ENCODE peak calls at places on chromosomes 4 and X, in four cellular contexts. Y is uterus, P is upper lobe of right lung, U is Peyer's patch. B is an unnamed sample.

GRCh38 chr4:29560452-29560851 is 1159.7 kb upstream of the PCDH7 start:
- DNase-seq in P (no peak), Y (no peak), U (no peak), B (no peak)

GRCh38 chr4:7499661-7500060 is 64.9 kb upstream of the PSAPL1 start:
- DNase-seq in U (no peak), P (no peak), Y (no peak), B (no peak)

GRCh38 chr4:156291317-156291716 is 337.7 kb upstream of the CTSO start:
- DNase-seq in P (no peak), U (no peak), Y (no peak), B (no peak)

GRCh38 chr4:102527695-102528094 is 26.5 kb downstream of the NFKB1 start:
- DNase-seq in U (no peak), P (no peak), Y (no peak), B (no peak)

GRCh38 chr4:18842431-18842830 is 820.9 kb upstream of the LCORL start:
- DNase-seq in Y (no peak), U (no peak), P (no peak), B (no peak)

GRCh38 chr4:181799670-181800069 is 443.5 kb upstream of the TENM3 start:
- DNase-seq in Y (no peak), P (no peak), U (no peak), B (no peak)

GRCh38 chr4:139550724-139551429 is 5.1 kb downstream of the SETD7 start:
- DNase-seq in P (no peak), Y (peak; percentile 55), U (no peak), B (peak; percentile 23)

GRCh38 chr4:175536852-175537453 is 275.1 kb downstream of the GPM6A start:
- DNase-seq in U (no peak), P (no peak), Y (no peak), B (no peak)

GRCh38 chr4:130090427-130090826 is 994.5 kb downstream of the C4orf33 start:
- DNase-seq in P (peak; percentile 59), U (no peak), Y (no peak), B (no peak)

GRCh38 chr4:10951306-10951705 is 266.7 kb upstream of the CLNK start:
- DNase-seq in P (no peak), Y (no peak), U (no peak), B (no peak)

GRCh38 chr4:42396361-42397255 is 680 bp upstream of the SHISA3 start:
- DNase-seq in Y (no peak), U (no peak), P (no peak), B (no peak)

GRCh38 chr4:183249854-183250253 is 70.2 kb downstream of the CLDN22 start:
- DNase-seq in Y (no peak), U (no peak), P (no peak), B (no peak)

GRCh38 chr4:185810746-185811508 is 1.1 kb downstream of the SORBS2 start:
- DNase-seq in U (no peak), P (no peak), Y (no peak), B (no peak)

GRCh38 chrX:45295587-45295986 is 94.9 kb upstream of the DIPK2B start:
- DNase-seq in U (no peak), P (no peak), Y (peak; percentile 22), B (peak; percentile 59)

GRCh38 chrX:9160698-9161329 is 126.9 kb upstream of the FAM9B start:
- DNase-seq in U (no peak), Y (no peak), P (no peak), B (no peak)

GRCh38 chrX:30735839-30736238 is 82.6 kb downstream of the GK start:
- DNase-seq in Y (peak; percentile 31), P (no peak), U (peak; percentile 56), B (peak; percentile 68)

GRCh38 chr4:119678761-119679160 is 50.2 kb upstream of the PDE5A start:
- DNase-seq in P (no peak), U (no peak), Y (no peak), B (no peak)

GRCh38 chr4:176902710-176903323 is 110.1 kb upstream of the VEGFC start:
- DNase-seq in P (no peak), Y (no peak), U (no peak), B (no peak)

GRCh38 chr4:118745357-118745756 is 60.2 kb downstream of the METTL14 start:
- DNase-seq in Y (no peak), U (no peak), P (no peak), B (no peak)

GRCh38 chr4:81786063-81786763 is 314.5 kb upstream of the RASGEF1B start:
- DNase-seq in P (no peak), U (no peak), Y (no peak), B (peak; percentile 42)

GRCh38 chr4:119733431-119733830 is 104.8 kb upstream of the PDE5A start:
- DNase-seq in P (no peak), Y (no peak), U (no peak), B (no peak)

GRCh38 chr4:122874194-122874593 is 47.6 kb downstream of the FGF2 start:
- DNase-seq in Y (no peak), U (no peak), P (no peak), B (no peak)

GRCh38 chr4:5082381-5082780 is 31.1 kb downstream of the STK32B start:
- DNase-seq in P (no peak), Y (no peak), U (no peak), B (no peak)

GRCh38 chr4:37628977-37629609 is 57.1 kb downstream of the RELL1 start:
- DNase-seq in U (no peak), Y (peak; percentile 54), P (no peak), B (no peak)

GRCh38 chrX:50448565-50448964 is 22.1 kb downstream of the DGKK start:
- DNase-seq in P (no peak), U (no peak), Y (no peak), B (peak; percentile 52)

GRCh38 chr4:87322754-87323153 is at the start of gene HSD17B13:
- DNase-seq in Y (no peak), U (no peak), P (no peak), B (no peak)

GRCh38 chr4:78205601-78206000 is 148.5 kb downstream of the FRAS1 start:
- DNase-seq in U (no peak), Y (no peak), P (no peak), B (no peak)

GRCh38 chrX:9677098-9677739 is 88.4 kb downstream of the GPR143 start:
- DNase-seq in P (no peak), Y (peak; percentile 29), U (no peak), B (peak; percentile 70)

GRCh38 chr4:19346636-19347035 is 905.1 kb upstream of the SLIT2 start:
- DNase-seq in P (no peak), Y (no peak), U (no peak), B (no peak)

DNA sequence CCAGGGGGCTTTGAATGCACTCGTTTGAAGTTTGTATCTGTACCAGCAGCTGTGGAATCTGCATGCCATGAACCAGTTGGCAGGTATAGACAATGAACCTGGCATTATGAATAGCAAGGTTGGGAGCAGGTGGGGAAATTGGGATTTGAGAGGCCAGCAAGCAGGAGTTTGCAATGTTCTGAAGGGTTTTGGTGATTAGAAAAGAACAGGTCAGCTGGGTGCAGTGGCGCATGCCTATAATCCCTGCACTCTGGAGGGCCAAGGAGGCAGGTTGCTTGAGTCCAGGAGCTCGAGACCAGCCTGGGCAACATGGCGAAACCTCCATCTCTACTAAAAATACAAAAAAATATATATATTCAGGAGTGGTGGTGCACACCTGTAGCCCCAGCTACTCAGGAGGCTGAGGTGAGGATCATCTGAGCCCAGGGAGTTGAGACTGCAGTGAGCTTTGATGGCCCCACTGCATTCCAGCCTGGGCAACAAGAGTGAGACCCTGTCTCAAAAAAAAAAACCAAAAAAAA is 64.0 kb downstream of the TSC22D3 start:
- DNase-seq in U (no peak), P (no peak), Y (peak; percentile 21), B (no peak)
- H3K4me3 ChIP-seq in U (no peak overlapping the region), P (no peak overlapping the region), Y (no peak overlapping the region), B (no peak overlapping the region)

GRCh38 chrX:54325077-54325476 is 32.8 kb downstream of the WNK3 start:
- DNase-seq in P (no peak), Y (no peak), U (no peak), B (no peak)
- H3K36me3 ChIP-seq in P (no peaks in the 10 kb centered on the region), Y (no peaks in the 10 kb centered on the region), U (no peaks in the 10 kb centered on the region), B (no peaks in the 10 kb centered on the region)

DNA sequence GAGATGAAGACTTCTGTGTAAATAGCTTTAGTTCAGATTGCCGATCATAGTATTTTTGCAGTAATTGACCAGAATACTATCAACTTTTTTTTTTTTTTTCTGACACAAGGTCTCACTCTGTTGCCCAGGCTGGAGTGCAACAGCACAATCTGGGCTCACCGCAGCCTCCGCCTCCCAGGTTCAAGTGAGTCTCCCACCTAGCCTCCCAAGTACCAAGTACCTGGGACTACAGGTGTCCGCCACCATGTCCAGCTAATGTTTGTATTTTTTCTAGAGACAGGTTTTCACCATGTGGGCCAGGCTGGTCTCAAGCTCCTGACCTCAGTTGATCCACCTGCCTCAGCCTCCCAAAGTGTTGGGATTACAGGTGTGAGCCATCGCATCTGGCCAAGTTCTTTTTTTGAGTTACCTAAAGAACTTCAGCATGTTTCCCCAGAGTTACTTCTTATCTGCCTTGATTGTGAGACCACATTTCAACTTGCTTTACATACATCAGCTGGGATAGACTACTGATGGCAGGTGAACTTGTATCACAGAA is 2.8 kb downstream of the UGDH start:
- DNase-seq in Y (no peak), U (no peak), P (no peak), B (no peak)
- H3K4me3 ChIP-seq in Y (no peak overlapping the region), U (no peak overlapping the region), P (no peak overlapping the region), B (no peak overlapping the region)

DNA sequence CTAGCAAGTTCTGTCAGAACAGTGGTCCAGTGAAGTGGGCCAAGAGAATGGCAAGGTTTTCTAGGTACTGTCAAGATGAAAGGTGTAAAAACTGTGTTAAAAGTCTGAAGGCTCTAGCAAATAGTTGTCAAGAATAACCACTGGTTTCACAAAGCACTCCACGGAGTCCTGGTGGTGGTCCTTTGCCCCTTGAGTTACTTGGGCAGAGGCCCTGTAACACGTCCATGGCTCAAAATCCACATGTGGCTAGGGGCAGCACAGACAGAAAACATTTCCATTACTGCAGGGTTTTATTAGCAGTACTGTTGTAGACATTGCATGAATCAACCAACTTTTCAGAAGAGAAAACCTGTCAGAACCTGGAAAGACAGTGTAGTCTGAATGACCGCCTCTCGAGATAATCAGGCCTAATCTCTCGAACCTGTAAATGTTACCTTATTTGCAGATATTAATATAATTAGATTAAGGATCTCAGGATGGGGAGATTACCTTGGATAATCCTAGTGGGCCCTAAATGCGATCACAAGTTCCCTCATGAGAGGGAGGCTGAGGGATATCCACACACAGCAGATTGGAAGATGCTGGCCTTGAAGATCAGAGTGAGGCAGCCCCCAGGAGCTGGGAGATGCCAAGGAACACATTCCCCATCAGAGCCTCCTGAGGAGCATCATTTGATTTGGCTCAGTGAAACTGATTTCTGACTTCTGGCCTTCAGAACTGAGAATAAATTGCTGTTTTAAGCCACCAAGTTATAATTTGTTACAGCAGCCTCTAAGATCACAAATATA is 34.7 kb downstream of the ERVMER34-1 start:
- DNase-seq in Y (no peak), U (no peak), P (no peak), B (no peak)
- H3K36me3 ChIP-seq in Y (no peaks in the 10 kb centered on the region), U (peaks cover 17% of the 10 kb centered on the region), P (peaks cover 30% of the 10 kb centered on the region), B (no peaks in the 10 kb centered on the region)

DNA sequence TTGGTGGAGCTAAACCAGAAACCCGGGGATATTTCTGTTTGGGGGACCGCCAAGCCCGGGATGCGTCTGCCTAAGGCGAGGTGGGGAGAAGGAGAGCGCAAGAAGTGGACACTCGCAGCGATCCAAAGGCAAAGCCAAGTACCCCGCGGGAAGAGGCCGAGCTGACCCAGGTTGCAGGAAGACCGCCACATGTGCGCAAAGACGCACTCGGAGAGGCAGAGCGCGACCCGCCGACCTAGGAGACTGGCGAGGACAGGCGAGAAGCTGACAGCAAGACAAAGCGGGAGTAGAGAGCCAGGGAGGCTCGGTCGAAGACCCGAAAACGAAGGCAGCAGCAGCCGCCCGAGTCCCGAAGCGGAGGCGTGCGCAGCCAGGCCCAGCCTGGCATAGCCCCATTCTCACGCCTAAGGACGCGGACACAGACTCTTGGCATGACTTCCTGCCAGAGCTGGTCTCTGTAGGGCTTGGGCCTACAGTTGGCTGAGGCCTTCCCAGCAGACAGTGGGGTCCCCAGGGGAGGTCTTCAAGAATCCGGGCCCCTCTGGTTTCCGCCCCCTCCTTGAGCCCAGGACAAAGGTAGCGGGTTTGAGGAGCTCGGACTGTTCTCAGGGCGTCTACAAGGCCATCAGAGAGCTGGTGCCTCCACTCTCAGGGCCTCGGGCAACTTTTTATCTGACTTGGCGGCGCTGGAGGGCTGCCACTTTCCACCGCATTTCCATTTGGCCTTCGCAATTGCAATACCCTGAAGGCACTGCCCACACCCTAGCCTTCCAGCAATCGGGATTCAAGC is 49.8 kb upstream of the BCOR start:
- DNase-seq in P (no peak), Y (no peak), U (no peak), B (no peak)
- H3K4me3 ChIP-seq in P (no peak overlapping the region), Y (no peak overlapping the region), U (no peak overlapping the region), B (no peak overlapping the region)

B was measured in colonic mucosa.